ENCODE peak calls at places on chromosomes 12 and 14, in four cellular contexts. One of them, this sample, is unnamed.

GRCh38 chr14:51219473-51220448 is 20.3 kb upstream of the TMX1 start:
- DNase-seq in Kasumi-1: peak; percentile 55
- DNase-seq in activated T-cell treated with anti-CD3 and anti-CD28 coated beads for 1 hour: no peak
- DNase-seq in stromal cell of bone marrow: no peak
- DNase-seq in this sample: no peak

GRCh38 chr12:59811991-59812390 is 216.2 kb downstream of the SLC16A7 start:
- DNase-seq in Kasumi-1: no peak
- DNase-seq in activated T-cell treated with anti-CD3 and anti-CD28 coated beads for 1 hour: no peak
- DNase-seq in stromal cell of bone marrow: no peak
- DNase-seq in this sample: no peak

GRCh38 chr12:114820773-114821172 is 136.8 kb upstream of the TBX3 start:
- DNase-seq in Kasumi-1: no peak
- DNase-seq in activated T-cell treated with anti-CD3 and anti-CD28 coated beads for 1 hour: no peak
- DNase-seq in stromal cell of bone marrow: no peak
- DNase-seq in this sample: no peak

GRCh38 chr14:87732562-87732961 is 260.4 kb downstream of the GALC start:
- DNase-seq in Kasumi-1: no peak
- DNase-seq in activated T-cell treated with anti-CD3 and anti-CD28 coated beads for 1 hour: no peak
- DNase-seq in stromal cell of bone marrow: no peak
- DNase-seq in this sample: no peak

GRCh38 chr12:84411031-84411430 is 501.6 kb downstream of the SLC6A15 start:
- DNase-seq in Kasumi-1: no peak
- DNase-seq in activated T-cell treated with anti-CD3 and anti-CD28 coated beads for 1 hour: no peak
- DNase-seq in stromal cell of bone marrow: no peak
- DNase-seq in this sample: no peak

GRCh38 chr12:116142936-116143882 is 134.3 kb downstream of the MED13L start:
- DNase-seq in Kasumi-1: peak; percentile 65
- DNase-seq in activated T-cell treated with anti-CD3 and anti-CD28 coated beads for 1 hour: no peak
- DNase-seq in stromal cell of bone marrow: no peak
- DNase-seq in this sample: no peak

GRCh38 chr12:26523708-26524150 is 309.3 kb downstream of the ITPR2 start:
- DNase-seq in Kasumi-1: no peak
- DNase-seq in activated T-cell treated with anti-CD3 and anti-CD28 coated beads for 1 hour: no peak
- DNase-seq in stromal cell of bone marrow: peak; percentile 95
- DNase-seq in this sample: no peak

GRCh38 chr14:61861320-61861865 is 99.2 kb downstream of the SNAPC1 start:
- DNase-seq in Kasumi-1: no peak
- DNase-seq in activated T-cell treated with anti-CD3 and anti-CD28 coated beads for 1 hour: no peak
- DNase-seq in stromal cell of bone marrow: no peak
- DNase-seq in this sample: no peak

GRCh38 chr12:55876110-55876509 is 33.4 kb upstream of the MMP19 start:
- DNase-seq in Kasumi-1: no peak
- DNase-seq in activated T-cell treated with anti-CD3 and anti-CD28 coated beads for 1 hour: no peak
- DNase-seq in stromal cell of bone marrow: no peak
- DNase-seq in this sample: no peak

GRCh38 chr14:64931123-64931522 is 11.4 kb downstream of the GPX2 start:
- DNase-seq in Kasumi-1: no peak
- DNase-seq in activated T-cell treated with anti-CD3 and anti-CD28 coated beads for 1 hour: no peak
- DNase-seq in stromal cell of bone marrow: no peak
- DNase-seq in this sample: no peak

This sample was measured in amniotic stem cell.